ENCODE peak calls at places on chromosomes 5 and 9, in nine cellular contexts. E is pancreas, F is left ventricle myocardium inferior, H is GM12878, T is heart right ventricle, Q is PC-3, I is SK-N-SH, A is cardiac muscle cell, O is ovary. Z is an unnamed sample.

GRCh38 chr5:72106922-72107873 is at the start of gene MAP1B:
- DNase-seq in E (peak; percentile 33), F (peak; percentile 64), H (no peak), T (peak; percentile 61), Q (peak; percentile 32), I (peak; percentile 90), A (peak; percentile 80), O (peak; percentile 72), Z (peak; percentile 22)

GRCh38 chr9:110912701-110913291 is 125.5 kb downstream of the LPAR1 start:
- DNase-seq in E (no peak), F (no peak), H (no peak), T (no peak), Q (peak; percentile 54), I (no peak), A (no peak), O (no peak), Z (no peak)

GRCh38 chr9:37311938-37312730 is 110.4 kb upstream of the GRHPR start:
- DNase-seq in E (no peak), F (no peak), H (no peak), T (no peak), Q (peak; percentile 26), I (no peak), A (no peak), O (no peak), Z (no peak)

GRCh38 chr5:142356716-142357468 is 32.1 kb upstream of the SPRY4 start:
- DNase-seq in E (peak; percentile 65), F (peak; percentile 89), H (peak; percentile 48), T (peak; percentile 90), Q (peak; percentile 82), I (peak; percentile 92), A (peak; percentile 87), O (peak; percentile 84), Z (peak; percentile 81)

GRCh38 chr5:40220260-40220659 is 459.5 kb upstream of the PTGER4 start:
- DNase-seq in E (no peak), F (no peak), H (no peak), T (no peak), Q (no peak), I (no peak), A (peak; percentile 51), O (no peak), Z (no peak)

GRCh38 chr9:86079421-86080111 is 19.8 kb downstream of the GOLM1 start:
- DNase-seq in E (no peak), F (no peak), H (no peak), T (no peak), Q (peak; percentile 56), I (no peak), A (no peak), O (no peak), Z (no peak)

GRCh38 chr5:109945097-109945678 is 255.5 kb downstream of the MAN2A1 start:
- DNase-seq in E (no peak), F (no peak), H (no peak), T (no peak), Q (no peak), I (no peak), A (no peak), O (no peak), Z (no peak)

GRCh38 chr9:14198049-14198448 is 115.9 kb downstream of the NFIB start:
- DNase-seq in E (no peak), F (no peak), H (no peak), T (no peak), Q (no peak), I (no peak), A (no peak), O (no peak), Z (no peak)

GRCh38 chr9:36632892-36633291 is 60.2 kb downstream of the MELK start:
- DNase-seq in E (no peak), F (no peak), H (no peak), T (no peak), Q (peak; percentile 28), I (peak; percentile 47), A (peak; percentile 21), O (no peak), Z (no peak)

GRCh38 chr5:141560725-141561483 is 57.9 kb downstream of the DIAPH1 start:
- DNase-seq in E (peak; percentile 80), F (peak; percentile 82), H (no peak), T (peak; percentile 95), Q (peak; percentile 76), I (peak; percentile 68), A (peak; percentile 95), O (peak; percentile 87), Z (peak; percentile 62)

DNA sequence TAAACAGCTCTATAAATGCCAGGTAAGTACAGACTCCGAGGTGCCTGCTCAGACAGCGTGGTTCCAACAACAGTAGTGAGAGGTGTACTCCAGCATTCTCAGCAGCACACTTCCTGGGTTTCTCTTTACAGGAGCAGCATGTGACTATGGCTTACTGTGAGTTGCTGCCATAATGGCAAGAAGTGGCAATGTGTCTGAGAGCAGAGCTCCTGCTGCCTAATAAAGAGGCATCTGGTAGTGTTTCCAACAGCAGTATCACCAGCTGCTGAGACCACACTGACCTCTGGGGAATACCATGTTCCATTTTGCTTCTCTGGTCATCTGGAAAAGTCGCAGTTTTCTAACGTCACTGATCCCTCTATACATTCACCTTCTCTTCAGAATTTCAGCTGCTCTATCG is 398.2 kb downstream of the SLCO4C1 start:
- DNase-seq in E (no peak), F (no peak), H (peak; percentile 1), T (no peak), Q (no peak), I (peak; percentile 8), A (peak; percentile 40), O (no peak), Z (no peak)
- H3K4me3 ChIP-seq in E (no peak overlapping the region), F (no peak overlapping the region), H (no peak overlapping the region), T (no peak overlapping the region), Q (no peak overlapping the region), I (no peak overlapping the region), A (no peak overlapping the region), O (no peak overlapping the region), Z (no peak overlapping the region)

GRCh38 chr5:176618783-176619182 is 8.8 kb upstream of the GPRIN1 start:
- DNase-seq in E (no peak), F (no peak), H (no peak), T (no peak), Q (no peak), I (peak; percentile 51), A (no peak), O (no peak), Z (no peak)

GRCh38 chr5:176621661-176622079 is 8.7 kb downstream of the SNCB start:
- DNase-seq in E (no peak), F (no peak), H (no peak), T (no peak), Q (no peak), I (peak; percentile 61), A (peak; percentile 43), O (no peak), Z (no peak)

GRCh38 chr5:176619569-176620332 is 9.8 kb upstream of the GPRIN1 start:
- DNase-seq in E (no peak), F (no peak), H (no peak), T (no peak), Q (no peak), I (peak; percentile 65), A (no peak), O (no peak), Z (no peak)

GRCh38 chr5:176620333-176620981 is 9.9 kb downstream of the SNCB start:
- DNase-seq in E (no peak), F (no peak), H (no peak), T (no peak), Q (no peak), I (no peak), A (no peak), O (no peak), Z (no peak)

DNA sequence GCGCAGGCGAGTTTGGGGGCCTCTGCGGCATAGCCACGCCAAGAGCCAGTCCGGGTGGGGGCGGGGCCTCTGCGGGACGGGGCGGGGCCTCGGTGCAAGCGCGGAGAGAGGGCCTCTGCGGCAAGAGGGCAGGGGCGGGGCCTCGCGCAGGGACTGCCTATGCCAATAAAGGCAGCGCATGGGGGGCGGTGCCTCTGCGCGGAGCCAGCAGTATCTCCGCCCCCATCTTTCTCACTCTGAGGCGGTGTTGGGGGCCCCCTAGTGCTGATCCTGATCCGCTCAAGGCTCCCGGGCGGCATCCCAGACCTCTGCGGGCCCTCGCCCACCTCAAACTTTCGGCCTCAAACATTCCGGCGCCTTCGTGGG is 9.2 kb upstream of the GPRIN1 start:
- DNase-seq in E (peak; percentile 59), F (peak; percentile 40), H (no peak), T (peak; percentile 45), Q (no peak), I (peak; percentile 98), A (peak; percentile 93), O (no peak), Z (no peak)
- TF ChIP-seq CTCF in E (no peak), F (peak; percentile 25), H (peak; percentile 48), T (peak; percentile 43), Q (no peak), I (peak; percentile 59), A (peak; percentile 49), O (no peak), Z (no peak)

DNA sequence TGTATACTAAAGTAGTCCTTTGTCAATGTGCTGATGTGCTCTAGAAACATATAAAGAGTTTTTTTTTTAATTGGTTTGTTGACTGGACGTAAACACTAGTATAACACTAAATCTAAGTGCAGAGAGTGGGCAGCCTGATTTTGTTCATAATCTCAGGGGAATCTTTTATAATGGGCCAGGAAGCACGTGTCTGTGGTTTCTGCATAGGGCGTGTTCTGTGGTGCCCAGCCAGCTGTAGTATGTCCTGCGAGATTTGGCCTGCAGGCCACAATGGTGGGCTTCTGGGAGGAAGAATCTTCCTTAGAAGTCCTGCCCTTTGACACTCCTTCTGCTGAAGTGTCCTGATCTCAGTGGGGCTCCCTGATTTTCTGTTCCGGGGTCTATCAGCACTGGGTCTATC is 49.0 kb upstream of the DHFR start:
- DNase-seq in E (no peak), F (no peak), H (no peak), T (no peak), Q (no peak), I (no peak), A (no peak), O (no peak), Z (no peak)
- H3K27ac ChIP-seq in E (no peak overlapping the region), F (no peak overlapping the region), H (no peak overlapping the region), T (no peak overlapping the region), Q (no peak overlapping the region), I (no peak overlapping the region), A (no peak overlapping the region), O (no peak overlapping the region), Z (no peak overlapping the region)

GRCh38 chr5:57931807-57932206 is 449.2 kb upstream of the ACTBL2 start:
- DNase-seq in E (no peak), F (no peak), H (no peak), T (no peak), Q (no peak), I (no peak), A (no peak), O (no peak), Z (no peak)

GRCh38 chr5:57937025-57937424 is 454.4 kb upstream of the ACTBL2 start:
- DNase-seq in E (no peak), F (no peak), H (no peak), T (no peak), Q (no peak), I (no peak), A (no peak), O (no peak), Z (no peak)

GRCh38 chr5:57937501-57937900 is 454.9 kb upstream of the ACTBL2 start:
- DNase-seq in E (no peak), F (no peak), H (no peak), T (no peak), Q (no peak), I (no peak), A (no peak), O (no peak), Z (no peak)

DNA sequence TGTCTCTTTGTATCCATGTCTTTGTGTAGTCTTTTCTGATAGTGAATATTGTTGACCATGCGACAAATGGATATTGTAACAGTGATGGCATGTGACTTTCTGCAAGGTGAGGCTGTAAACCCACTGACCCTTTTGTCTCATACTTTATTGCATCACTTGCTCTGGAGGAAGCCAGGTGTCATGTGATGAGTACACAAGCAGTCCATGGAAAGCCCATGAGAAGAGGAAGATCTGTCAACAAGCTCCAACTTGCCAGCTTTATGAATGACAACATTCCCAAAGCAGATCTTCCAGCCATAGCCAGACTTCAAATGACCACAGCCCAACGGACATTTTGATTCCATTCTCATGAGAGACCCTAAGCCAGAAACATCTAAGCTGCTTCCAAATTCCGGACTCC is 450.1 kb upstream of the ACTBL2 start:
- DNase-seq in E (no peak), F (no peak), H (no peak), T (no peak), Q (no peak), I (no peak), A (no peak), O (no peak), Z (no peak)
- H3K4me3 ChIP-seq in E (no peak overlapping the region), F (no peak overlapping the region), H (no peak overlapping the region), T (no peak overlapping the region), Q (no peak overlapping the region), I (no peak overlapping the region), A (no peak overlapping the region), O (no peak overlapping the region), Z (no peak overlapping the region)